ENCODE peak calls at places on chromosomes 3 and 15, in five cellular contexts. One of them, this sample, is unnamed.

GRCh38 chr3:97940034-97940433 is 32.2 kb downstream of the RIOX2 start:
- DNase-seq in sciatic nerve: no peak
- DNase-seq in fibroblast of villous mesenchyme: no peak
- DNase-seq in mammary epithelial cell: no peak
- DNase-seq in NCI-H1092 treated with DMSO at 0.1 percent for 48 hours: peak; percentile 24
- DNase-seq in this sample: no peak

GRCh38 chr3:143750856-143751255 is 97.4 kb downstream of the SLC9A9 start:
- DNase-seq in sciatic nerve: no peak
- DNase-seq in fibroblast of villous mesenchyme: no peak
- DNase-seq in mammary epithelial cell: no peak
- DNase-seq in NCI-H1092 treated with DMSO at 0.1 percent for 48 hours: no peak
- DNase-seq in this sample: peak; percentile 4

GRCh38 chr3:80232760-80233159 is 465.0 kb upstream of the ROBO1 start:
- DNase-seq in sciatic nerve: no peak
- DNase-seq in fibroblast of villous mesenchyme: peak; percentile 59
- DNase-seq in mammary epithelial cell: peak; percentile 90
- DNase-seq in NCI-H1092 treated with DMSO at 0.1 percent for 48 hours: no peak
- DNase-seq in this sample: no peak

GRCh38 chr3:121981473-121981872 is 40.6 kb downstream of the ILDR1 start:
- DNase-seq in sciatic nerve: no peak
- DNase-seq in fibroblast of villous mesenchyme: no peak
- DNase-seq in mammary epithelial cell: no peak
- DNase-seq in NCI-H1092 treated with DMSO at 0.1 percent for 48 hours: no peak
- DNase-seq in this sample: no peak

GRCh38 chr3:189606774-189607173 is 24.4 kb upstream of the TP63 start:
- DNase-seq in sciatic nerve: no peak
- DNase-seq in fibroblast of villous mesenchyme: no peak
- DNase-seq in mammary epithelial cell: no peak
- DNase-seq in NCI-H1092 treated with DMSO at 0.1 percent for 48 hours: no peak
- DNase-seq in this sample: no peak

GRCh38 chr3:71389911-71390573 is 193.5 kb downstream of the FOXP1 start:
- DNase-seq in sciatic nerve: no peak
- DNase-seq in fibroblast of villous mesenchyme: no peak
- DNase-seq in mammary epithelial cell: peak; percentile 38
- DNase-seq in NCI-H1092 treated with DMSO at 0.1 percent for 48 hours: peak; percentile 31
- DNase-seq in this sample: peak; percentile 93

GRCh38 chr3:156216852-156217251 is 96.5 kb downstream of the KCNAB1 start:
- DNase-seq in sciatic nerve: no peak
- DNase-seq in fibroblast of villous mesenchyme: no peak
- DNase-seq in mammary epithelial cell: no peak
- DNase-seq in NCI-H1092 treated with DMSO at 0.1 percent for 48 hours: no peak
- DNase-seq in this sample: no peak

GRCh38 chr15:78955355-78955754 is 10.5 kb upstream of the CTSH start:
- DNase-seq in sciatic nerve: no peak
- DNase-seq in fibroblast of villous mesenchyme: no peak
- DNase-seq in mammary epithelial cell: no peak
- DNase-seq in NCI-H1092 treated with DMSO at 0.1 percent for 48 hours: no peak
- DNase-seq in this sample: no peak

GRCh38 chr3:177345049-177345972 is 148.0 kb upstream of the TBL1XR1 start:
- DNase-seq in sciatic nerve: peak; percentile 87
- DNase-seq in fibroblast of villous mesenchyme: peak; percentile 94
- DNase-seq in mammary epithelial cell: peak; percentile 92
- DNase-seq in NCI-H1092 treated with DMSO at 0.1 percent for 48 hours: peak; percentile 86
- DNase-seq in this sample: peak; percentile 75

GRCh38 chr3:30714104-30714503 is 107.7 kb downstream of the TGFBR2 start:
- DNase-seq in sciatic nerve: no peak
- DNase-seq in fibroblast of villous mesenchyme: no peak
- DNase-seq in mammary epithelial cell: no peak
- DNase-seq in NCI-H1092 treated with DMSO at 0.1 percent for 48 hours: no peak
- DNase-seq in this sample: no peak

GRCh38 chr3:122810706-122811105 is 15.8 kb downstream of the SLC49A4 start:
- DNase-seq in sciatic nerve: no peak
- DNase-seq in fibroblast of villous mesenchyme: peak; percentile 10
- DNase-seq in mammary epithelial cell: no peak
- DNase-seq in NCI-H1092 treated with DMSO at 0.1 percent for 48 hours: no peak
- DNase-seq in this sample: no peak

GRCh38 chr15:48432688-48433087 is 101.5 kb downstream of the DUT start:
- DNase-seq in sciatic nerve: no peak
- DNase-seq in fibroblast of villous mesenchyme: no peak
- DNase-seq in mammary epithelial cell: no peak
- DNase-seq in NCI-H1092 treated with DMSO at 0.1 percent for 48 hours: no peak
- DNase-seq in this sample: no peak

GRCh38 chr15:39251413-39252197 is 329.3 kb upstream of the THBS1 start:
- DNase-seq in sciatic nerve: no peak
- DNase-seq in fibroblast of villous mesenchyme: no peak
- DNase-seq in mammary epithelial cell: peak; percentile 49
- DNase-seq in NCI-H1092 treated with DMSO at 0.1 percent for 48 hours: no peak
- DNase-seq in this sample: no peak